ENCODE peak calls at places on chromosomes 5 and 9, in four cellular contexts. I is IMR-90, H is prostate gland, T is K562. E is an unnamed sample.
A peak's percentile ranks its signal among the peaks of the same experiment; 100 is the strongest.

GRCh38 chr5:76521240-76521758 is 101.9 kb downstream of the F2RL2 start:
- DNase-seq in I (peak; percentile 26), T (no peak), H (no peak), E (no peak)

GRCh38 chr9:136616307-136616635 is 46.4 kb upstream of the EGFL7 start:
- DNase-seq in I (no peak), T (no peak), H (no peak), E (no peak)

GRCh38 chr9:91426123-91426745 is 2.6 kb upstream of the NFIL3 start:
- DNase-seq in H (peak; percentile 39), T (peak; percentile 22), I (peak; percentile 55), E (peak; percentile 48)

GRCh38 chr5:82058710-82059109 is 86.9 kb downstream of the ATG10 start:
- DNase-seq in H (no peak), I (peak; percentile 18), T (no peak), E (no peak)

GRCh38 chr5:140408750-140409241 is 7.2 kb downstream of the ANKHD1 start:
- DNase-seq in I (no peak), H (no peak), T (no peak), E (no peak)

GRCh38 chr9:133638711-133639110 is 2.5 kb downstream of the DBH start:
- DNase-seq in I (no peak), H (no peak), T (no peak), E (no peak)

GRCh38 chr5:55923177-55923872 is 71.4 kb downstream of the IL6ST start:
- DNase-seq in I (no peak), H (no peak), T (no peak), E (peak; percentile 42)

GRCh38 chr9:79572891-79573696 is 1.3 kb downstream of the TLE4 start:
- DNase-seq in I (no peak), T (peak; percentile 24), H (peak; percentile 29), E (peak; percentile 33)

GRCh38 chr5:170552486-170553122 is 48.8 kb downstream of the KCNIP1 start:
- DNase-seq in I (peak; percentile 88), H (no peak), T (no peak), E (peak; percentile 40)

GRCh38 chr9:137313956-137314560 is 12.0 kb upstream of the NRARP start:
- DNase-seq in I (no peak), H (no peak), T (no peak), E (peak; percentile 25)

GRCh38 chr5:172806897-172807672 is 27.0 kb upstream of the ERGIC1 start:
- DNase-seq in H (peak; percentile 31), I (peak; percentile 89), T (peak; percentile 88), E (peak; percentile 75)

GRCh38 chr5:905139-905642 is 12.5 kb downstream of the TRIP13 start:
- DNase-seq in T (no peak), I (no peak), H (no peak), E (no peak)

GRCh38 chr5:44870430-44870829 is 61.7 kb downstream of the MRPS30 start:
- DNase-seq in H (no peak), T (no peak), I (no peak), E (no peak)

GRCh38 chr5:168411871-168412270 is 74.4 kb upstream of the RARS1 start:
- DNase-seq in T (no peak), H (no peak), I (no peak), E (no peak)

GRCh38 chr9:77793909-77794308 is 145.8 kb upstream of the GNA14 start:
- DNase-seq in T (no peak), H (no peak), I (peak; percentile 7), E (no peak)

GRCh38 chr5:132436936-132437335 is 53.6 kb downstream of the IRF1 start:
- DNase-seq in H (no peak), T (no peak), I (no peak), E (no peak)

GRCh38 chr9:109107402-109108240 is 12.1 kb downstream of the TMEM245 start:
- DNase-seq in T (peak; percentile 56), H (no peak), I (peak; percentile 81), E (no peak)

GRCh38 chr9:110048976-110049698 is 158.8 kb downstream of the C9orf152 start:
- DNase-seq in I (no peak), H (no peak), T (no peak), E (no peak)

GRCh38 chr5:81805086-81805485 is 54.2 kb upstream of the SSBP2 start:
- DNase-seq in H (no peak), T (no peak), I (no peak), E (no peak)

GRCh38 chr9:126125577-126125976 is 201.1 kb upstream of the MVB12B start:
- DNase-seq in H (no peak), T (no peak), I (no peak), E (no peak)

GRCh38 chr5:17714186-17714585 is 79.9 kb downstream of the TAF11L14 start:
- DNase-seq in T (no peak), H (no peak), I (no peak), E (no peak)

GRCh38 chr5:154308457-154309360 is 118.2 kb downstream of the GALNT10 start:
- DNase-seq in T (no peak), I (peak; percentile 72), H (no peak), E (peak; percentile 32)

GRCh38 chr5:7650755-7651154 is 200.2 kb downstream of the CFAP90 start:
- DNase-seq in T (no peak), H (peak; percentile 51), I (no peak), E (no peak)

GRCh38 chr9:75265525-75265972 is 177.2 kb downstream of the OSTF1 start:
- DNase-seq in I (peak; percentile 42), H (peak; percentile 15), T (peak; percentile 29), E (peak; percentile 19)

GRCh38 chr9:81588148-81588874 is 101.0 kb downstream of the TLE1 start:
- DNase-seq in T (no peak), H (peak; percentile 84), I (peak; percentile 74), E (no peak)
- TF ChIP-seq POLR2A in T (no peak), H (no peak), I (no peak), E (no peak)

DNA sequence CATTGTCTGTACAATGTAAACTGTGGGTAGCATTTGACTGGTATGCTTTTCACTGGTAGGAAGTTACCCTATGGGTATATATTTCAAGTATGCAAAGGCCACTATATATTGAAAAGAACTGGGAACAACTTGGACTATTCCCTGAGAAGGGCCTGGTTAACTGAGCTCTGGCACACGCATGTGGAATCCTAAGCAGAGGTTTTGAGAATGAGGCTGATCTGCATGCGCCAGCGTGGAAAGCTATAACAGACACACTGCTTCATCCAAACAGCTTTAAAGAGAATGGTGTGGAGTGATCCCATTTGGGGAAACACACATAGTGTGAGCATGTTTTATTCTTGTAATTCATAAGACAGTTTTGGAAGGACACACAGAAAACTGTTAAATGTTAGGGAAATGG is 8.4 kb downstream of the NSG2 start:
- DNase-seq in T (no peak), H (no peak), I (no peak), E (no peak)
- TF ChIP-seq POLR2A in T (no peak), H (no peak), I (no peak), E (no peak)

GRCh38 chr9:504921-505821 is 290.5 kb downstream of the DOCK8 start:
- DNase-seq in T (peak; percentile 25), H (peak; percentile 14), I (no peak), E (no peak)
- TF ChIP-seq POLR2A in T (no peak), H (no peak), I (no peak), E (no peak)

DNA sequence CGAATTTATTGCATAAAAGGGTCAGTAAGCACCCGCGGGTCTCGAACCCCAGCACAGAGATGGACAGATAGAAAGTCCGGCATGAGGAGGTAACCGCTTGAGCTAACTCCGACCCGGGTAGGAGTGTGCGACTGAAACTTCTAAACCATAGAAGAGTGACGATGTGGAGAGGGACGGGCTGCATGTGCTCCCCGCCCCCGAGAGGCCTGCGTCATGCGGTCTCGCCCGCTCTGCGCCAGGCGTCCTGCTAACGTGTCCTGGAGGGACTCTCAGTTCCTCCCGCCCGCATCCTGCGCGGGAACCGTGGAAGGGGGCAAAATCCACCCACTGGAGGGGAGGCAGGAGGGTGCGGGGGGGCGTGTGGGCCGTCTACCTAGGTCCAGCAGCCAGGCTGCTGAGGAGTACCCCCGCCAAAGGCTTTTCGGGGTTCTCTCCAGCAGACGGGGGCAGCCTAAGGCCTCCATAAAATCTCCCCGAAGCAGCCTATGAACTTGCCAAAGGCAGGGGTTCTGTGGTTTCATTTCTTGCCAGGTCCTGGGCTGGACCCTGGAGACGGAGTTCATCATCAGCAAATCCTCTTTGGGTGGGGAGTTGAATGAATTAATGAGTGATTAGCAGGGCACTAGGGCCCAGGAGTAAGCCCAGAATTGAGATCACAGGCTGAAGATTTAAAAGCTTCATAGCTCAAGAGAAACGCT is 51.8 kb downstream of the TGFBI start:
- DNase-seq in H (peak; percentile 46), T (peak; percentile 87), I (peak; percentile 94), E (peak; percentile 78)
- TF ChIP-seq POLR2A in H (no peak), T (peak; percentile 86), I (peak; percentile 82), E (peak; percentile 70)

E was measured in H54.